ENCODE peak calls at places on chromosomes 11 and 22, in eight cellular contexts. O is uterus; V is esophagus muscularis mucosa; X is endodermal cell; U is adrenal gland; H is fibroblast of mammary gland; P is lower lobe of right lung; T is CD8-positive, alpha-beta T cell. R is an unnamed sample.

GRCh38 chr11:35247428-35247827 is 108.5 kb downstream of the CD44 start:
- DNase-seq in X (no peak), O (no peak), T (peak; percentile 68), H (no peak), P (no peak), U (no peak), V (no peak), R (no peak)

GRCh38 chr11:6201486-6201885 is 2.5 kb downstream of the OR52W1 start:
- DNase-seq in U (no peak), H (peak; percentile 41), V (no peak), P (no peak), T (no peak), O (no peak), X (no peak), R (no peak)

GRCh38 chr22:45831394-45831793 is 145.6 kb downstream of the WNT7B start:
- DNase-seq in O (no peak), V (no peak), U (no peak), H (peak; percentile 28), P (no peak), X (no peak), T (no peak), R (no peak)

GRCh38 chr22:44309137-44309536 is 3.6 kb downstream of the SHISAL1 start:
- DNase-seq in O (peak; percentile 80), P (no peak), V (no peak), X (no peak), H (peak; percentile 95), U (no peak), T (no peak), R (no peak)

GRCh38 chr11:128086794-128087193 is 500.6 kb downstream of the ETS1 start:
- DNase-seq in U (no peak), T (no peak), O (no peak), X (no peak), H (no peak), P (no peak), V (no peak), R (no peak)

GRCh38 chr22:27796829-27797792 is 4.4 kb downstream of the MN1 start:
- DNase-seq in U (no peak), O (no peak), P (no peak), T (no peak), X (peak; percentile 73), V (no peak), H (no peak), R (no peak)

GRCh38 chr22:17102297-17102667 is 17.5 kb downstream of the IL17RA start:
- DNase-seq in U (no peak), P (no peak), O (no peak), T (no peak), V (no peak), H (no peak), X (no peak), R (no peak)

GRCh38 chr11:60211206-60211605 is 28.3 kb upstream of the MS4A6A start:
- DNase-seq in T (no peak), X (no peak), O (no peak), P (no peak), H (no peak), U (no peak), V (no peak), R (no peak)

GRCh38 chr22:27252282-27253049 is 549.1 kb downstream of the MN1 start:
- DNase-seq in H (peak; percentile 91), O (peak; percentile 67), U (peak; percentile 39), T (no peak), V (no peak), X (no peak), P (no peak), R (no peak)

GRCh38 chr11:119376197-119376847 is 5.2 kb downstream of the USP2 start:
- DNase-seq in U (peak; percentile 64), O (peak; percentile 52), P (peak; percentile 77), T (no peak), H (no peak), V (no peak), X (peak; percentile 61), R (no peak)

GRCh38 chr22:29813563-29813962 is 24.5 kb downstream of the ASCC2 start:
- DNase-seq in H (peak; percentile 54), O (no peak), V (no peak), T (no peak), P (no peak), U (no peak), X (peak; percentile 56), R (no peak)

GRCh38 chr11:13767461-13767860 is 99.0 kb downstream of the FAR1 start:
- DNase-seq in V (no peak), H (no peak), X (no peak), O (no peak), U (no peak), P (no peak), T (no peak), R (no peak)

GRCh38 chr11:92893276-92893675 is 76.2 kb upstream of the MTNR1B start:
- DNase-seq in U (no peak), V (no peak), X (no peak), P (no peak), O (no peak), T (no peak), H (no peak), R (no peak)

GRCh38 chr11:72631806-72632731 is 42.2 kb downstream of the PDE2A start:
- DNase-seq in O (no peak), X (no peak), U (peak; percentile 69), H (no peak), P (no peak), T (no peak), V (no peak), R (no peak)

GRCh38 chr11:35598254-35599125 is 19.8 kb upstream of the FJX1 start:
- DNase-seq in H (no peak), X (no peak), O (no peak), U (no peak), V (no peak), P (no peak), T (no peak), R (no peak)

GRCh38 chr11:129023968-129024676 is 81.5 kb upstream of the TP53AIP1 start:
- DNase-seq in P (peak; percentile 52), O (no peak), U (no peak), T (no peak), X (peak; percentile 89), V (no peak), H (no peak), R (no peak)

GRCh38 chr22:30615543-30615954 is 8.6 kb downstream of the TCN2 start:
- DNase-seq in H (no peak), O (no peak), U (no peak), T (no peak), P (peak; percentile 56), V (no peak), X (no peak), R (no peak)

GRCh38 chr11:3055881-3056280 is 1.3 kb downstream of the CARS1 start:
- DNase-seq in H (no peak), P (no peak), O (no peak), X (no peak), U (no peak), T (no peak), V (no peak), R (no peak)

GRCh38 chr11:3853935-3854659 is 1.4 kb upstream of the STIM1 start:
- DNase-seq in P (peak; percentile 57), V (no peak), U (peak; percentile 41), X (no peak), O (peak; percentile 28), H (no peak), T (peak; percentile 48), R (no peak)

GRCh38 chr22:46585340-46586122 is 34.7 kb upstream of the GRAMD4 start:
- DNase-seq in O (no peak), T (no peak), U (no peak), P (peak; percentile 37), X (no peak), V (no peak), H (no peak), R (no peak)

DNA sequence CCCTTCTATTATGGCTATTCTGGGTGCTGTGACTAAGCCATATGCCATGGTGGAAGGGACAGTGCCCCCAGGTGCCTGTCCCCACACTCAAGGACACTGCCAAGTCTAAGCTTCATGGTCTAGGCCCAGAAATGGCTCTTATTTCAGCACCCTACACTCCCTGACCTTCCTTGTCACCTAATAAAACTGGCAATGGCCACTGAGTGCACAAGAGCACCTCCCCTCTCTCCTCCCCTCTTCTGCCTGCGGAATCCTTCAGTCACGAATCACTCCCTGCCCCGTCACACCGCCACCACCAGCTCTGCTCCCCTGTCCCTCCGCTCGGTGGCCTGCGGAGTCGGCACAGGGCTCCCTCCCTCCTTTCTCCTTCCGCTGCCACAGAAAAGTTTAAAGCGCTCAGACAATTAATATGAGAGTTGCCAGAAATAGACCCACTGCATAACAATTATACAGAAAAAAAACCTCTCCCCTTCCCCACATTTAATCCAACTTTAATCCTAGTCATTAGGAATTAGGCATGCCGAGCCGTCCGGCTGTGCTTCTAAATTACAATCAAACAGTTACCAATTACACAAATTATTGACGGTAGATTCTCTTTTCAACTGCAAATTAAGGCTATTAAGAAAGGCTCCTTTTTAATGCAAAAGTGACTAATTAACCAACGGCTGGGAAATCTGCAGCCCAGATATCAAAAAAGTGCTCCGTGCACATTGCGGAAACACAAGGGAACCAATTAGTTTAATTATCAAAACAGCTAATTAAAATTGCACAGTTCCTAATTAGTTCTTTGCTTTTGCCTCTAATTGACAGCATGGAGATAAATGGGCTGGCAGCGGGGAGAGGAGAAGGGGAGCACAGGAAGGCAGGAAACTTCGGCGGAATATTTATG is 19.2 kb upstream of the LMO1 start:
- DNase-seq in H (no peak), U (peak; percentile 47), V (no peak), X (peak; percentile 77), T (no peak), P (no peak), O (no peak), R (no peak)
- H3K4me3 ChIP-seq in H (no peak overlapping the region), U (no peak overlapping the region), V (peak overlapping the region; percentile 53), X (peak overlapping the region; percentile 64), T (no peak overlapping the region), P (peak overlapping the region; percentile 41), O (peak overlapping the region; percentile 22), R (peak overlapping the region; percentile 20)

GRCh38 chr22:25420925-25421904 is 143.3 kb upstream of the GRK3 start:
- DNase-seq in T (no peak), X (peak; percentile 84), V (no peak), O (no peak), U (no peak), H (no peak), P (no peak), R (no peak)
- H3K4me3 ChIP-seq in T (no peak overlapping the region), X (peak overlapping the region; percentile 81), V (peak overlapping the region; percentile 52), O (no peak overlapping the region), U (no peak overlapping the region), H (no peak overlapping the region), P (peak overlapping the region; percentile 41), R (peak overlapping the region; percentile 37)

GRCh38 chr11:64229959-64230208 is 464 bp upstream of the DNAJC4 start:
- DNase-seq in O (no peak), X (no peak), T (no peak), H (no peak), V (no peak), U (no peak), P (no peak), R (no peak)
- H3K4me3 ChIP-seq in O (peak overlapping the region; percentile 79), X (peak overlapping the region; percentile 85), T (peak overlapping the region; percentile 86), H (peak overlapping the region; percentile 61), V (peak overlapping the region; percentile 85), U (peak overlapping the region; percentile 70), P (peak overlapping the region; percentile 69), R (peak overlapping the region; percentile 88)

DNA sequence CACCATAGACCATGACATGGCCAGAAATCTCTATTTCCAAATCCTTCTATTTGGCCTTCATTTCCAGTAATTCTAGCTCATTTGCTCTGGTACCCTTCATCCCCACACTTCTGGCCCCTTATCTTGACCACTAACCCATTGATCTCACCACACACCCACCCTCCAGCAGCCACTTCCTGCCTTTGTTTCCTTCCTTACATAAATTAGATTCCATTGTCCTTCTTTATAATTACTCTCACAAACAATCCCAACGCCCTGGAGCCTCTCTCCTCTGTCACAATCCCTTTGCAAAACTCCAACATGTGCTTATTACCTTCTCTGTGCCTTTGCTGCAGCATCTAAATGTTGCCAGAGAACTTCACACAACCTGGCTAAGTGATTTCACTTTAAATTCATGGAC is 14.8 kb downstream of the APLNR start:
- DNase-seq in U (no peak), P (no peak), O (no peak), X (no peak), V (no peak), T (no peak), H (no peak), R (no peak)
- H3K4me3 ChIP-seq in U (no peak overlapping the region), P (no peak overlapping the region), O (no peak overlapping the region), X (peak overlapping the region; percentile 31), V (no peak overlapping the region), T (no peak overlapping the region), H (no peak overlapping the region), R (no peak overlapping the region)

R was measured in esophagus squamous epithelium.